ENCODE peak calls at places on chromosomes 5 and 9, in five cellular contexts. Z is cardiac muscle cell, Y is Karpas-422, M is right cardiac atrium, S is PC-3. D is an unnamed sample.

GRCh38 chr5:22970956-22971618 is 117.9 kb upstream of the CDH12 start:
- DNase-seq in Z (no peak), Y (no peak), M (no peak), S (no peak), D (no peak)

GRCh38 chr5:56179442-56179841 is 53.7 kb downstream of the ANKRD55 start:
- DNase-seq in Z (no peak), Y (no peak), M (no peak), S (no peak), D (no peak)

GRCh38 chr5:59357421-59357977 is 536.0 kb downstream of the PDE4D start:
- DNase-seq in Z (peak; percentile 87), Y (no peak), M (peak; percentile 48), S (no peak), D (peak; percentile 19)

GRCh38 chr9:135087899-135088347 is 455 bp downstream of the OLFM1 start:
- DNase-seq in Z (no peak), Y (no peak), M (no peak), S (no peak), D (no peak)

GRCh38 chr5:159883522-159883950 is 32.7 kb upstream of the ADRA1B start:
- DNase-seq in Z (peak; percentile 56), Y (no peak), M (no peak), S (peak; percentile 20), D (no peak)

GRCh38 chr9:114237781-114238180 is 82.4 kb downstream of the COL27A1 start:
- DNase-seq in Z (no peak), Y (no peak), M (no peak), S (no peak), D (no peak)

GRCh38 chr5:78547171-78547570 is 101.4 kb downstream of the LHFPL2 start:
- DNase-seq in Z (peak; percentile 63), Y (no peak), M (no peak), S (no peak), D (no peak)

GRCh38 chr5:72653586-72653985 is 146.4 kb upstream of the ZNF366 start:
- DNase-seq in Z (no peak), Y (no peak), M (no peak), S (no peak), D (no peak)

GRCh38 chr5:1484416-1485319 is 39.1 kb downstream of the LPCAT1 start:
- DNase-seq in Z (no peak), Y (no peak), M (no peak), S (no peak), D (no peak)

GRCh38 chr5:41406424-41406823 is 104.0 kb downstream of the PLCXD3 start:
- DNase-seq in Z (no peak), Y (no peak), M (no peak), S (no peak), D (no peak)

GRCh38 chr5:133228316-133228715 is 176.5 kb downstream of the HSPA4 start:
- DNase-seq in Z (no peak), Y (no peak), M (no peak), S (no peak), D (no peak)

GRCh38 chr5:26700759-26701384 is 337.5 kb downstream of the CDH9 start:
- DNase-seq in Z (no peak), Y (peak; percentile 81), M (no peak), S (peak; percentile 75), D (no peak)

GRCh38 chr5:7868773-7869473 is at the start of the genes FASTKD3 and MTRR:
- DNase-seq in Z (peak; percentile 94), Y (peak; percentile 97), M (peak; percentile 95), S (peak; percentile 97), D (peak; percentile 94)

GRCh38 chr5:102223542-102224444 is 72.3 kb downstream of the SLCO4C1 start:
- DNase-seq in Z (peak; percentile 32), Y (peak; percentile 81), M (no peak), S (peak; percentile 88), D (no peak)

GRCh38 chr9:114339130-114339908 is 9.7 kb downstream of the ORM2 start:
- DNase-seq in Z (peak; percentile 70), Y (peak; percentile 84), M (peak; percentile 43), S (peak; percentile 65), D (peak; percentile 32)

GRCh38 chr9:106964822-106965525 is 102.0 kb downstream of the ZNF462 start:
- DNase-seq in Z (no peak), Y (no peak), M (no peak), S (peak; percentile 72), D (no peak)

GRCh38 chr5:60842859-60843692 is 993 bp downstream of the ELOVL7 start:
- DNase-seq in Z (no peak), Y (no peak), M (no peak), S (no peak), D (no peak)

GRCh38 chr5:54742417-54742889 is 224.9 kb downstream of the SNX18 start:
- DNase-seq in Z (peak; percentile 69), Y (no peak), M (no peak), S (peak; percentile 79), D (no peak)

GRCh38 chr5:61245486-61245885 is 83.2 kb upstream of the SMIM15 start:
- DNase-seq in Z (peak; percentile 64), Y (no peak), M (no peak), S (no peak), D (no peak)

GRCh38 chr9:122806661-122807060 is 6.7 kb downstream of the OR1K1 start:
- DNase-seq in Z (no peak), Y (no peak), M (no peak), S (no peak), D (no peak)

GRCh38 chr5:108842260-108842659 is 94.6 kb downstream of the FER start:
- DNase-seq in Z (no peak), Y (no peak), M (no peak), S (peak; percentile 8), D (no peak)

GRCh38 chr5:133865113-133865512 is 103.3 kb downstream of the C5orf15 start:
- DNase-seq in Z (no peak), Y (no peak), M (no peak), S (no peak), D (no peak)

GRCh38 chr5:138884094-138884493 is 9.0 kb upstream of the LRRTM2 start:
- DNase-seq in Z (no peak), Y (no peak), M (no peak), S (no peak), D (no peak)

GRCh38 chr9:109974143-109974917 is 194.3 kb downstream of the PALM2AKAP2 start:
- DNase-seq in Z (no peak), Y (no peak), M (peak; percentile 33), S (no peak), D (peak; percentile 21)

GRCh38 chr9:26524225-26524624 is 368.4 kb downstream of the CAAP1 start:
- DNase-seq in Z (no peak), Y (peak; percentile 16), M (no peak), S (no peak), D (no peak)

GRCh38 chr9:136806067-136806466 is 1.7 kb upstream of the RABL6 start:
- DNase-seq in Z (no peak), Y (no peak), M (no peak), S (no peak), D (peak; percentile 13)

GRCh38 chr5:110757118-110757729 is 18.4 kb downstream of the SLC25A46 start:
- DNase-seq in Z (peak; percentile 72), Y (peak; percentile 83), M (no peak), S (peak; percentile 84), D (no peak)

GRCh38 chr5:103842936-103843335 is 280.3 kb upstream of the NUDT12 start:
- DNase-seq in Z (no peak), Y (no peak), M (no peak), S (no peak), D (no peak)

GRCh38 chr9:27888661-27889295 is 315.5 kb upstream of the C9orf72 start:
- DNase-seq in Z (peak; percentile 2), Y (peak; percentile 80), M (no peak), S (peak; percentile 60), D (no peak)

GRCh38 chr9:79706512-79706911 is 134.7 kb downstream of the TLE4 start:
- DNase-seq in Z (no peak), Y (no peak), M (no peak), S (no peak), D (no peak)

GRCh38 chr9:79707589-79707988 is 135.8 kb downstream of the TLE4 start:
- DNase-seq in Z (no peak), Y (no peak), M (no peak), S (no peak), D (no peak)

GRCh38 chr9:79708541-79708940 is 136.8 kb downstream of the TLE4 start:
- DNase-seq in Z (no peak), Y (no peak), M (no peak), S (no peak), D (no peak)

GRCh38 chr9:79709945-79710674 is 138.3 kb downstream of the TLE4 start:
- DNase-seq in Z (no peak), Y (no peak), M (no peak), S (no peak), D (no peak)

GRCh38 chr9:79711874-79712273 is 140.1 kb downstream of the TLE4 start:
- DNase-seq in Z (no peak), Y (no peak), M (no peak), S (no peak), D (no peak)
- H3K9me3 ChIP-seq in Z (no peaks in the 10 kb centered on the region), Y (no peaks in the 10 kb centered on the region), M (no peaks in the 10 kb centered on the region), S (no peaks in the 10 kb centered on the region), D (no peaks in the 10 kb centered on the region)

DNA sequence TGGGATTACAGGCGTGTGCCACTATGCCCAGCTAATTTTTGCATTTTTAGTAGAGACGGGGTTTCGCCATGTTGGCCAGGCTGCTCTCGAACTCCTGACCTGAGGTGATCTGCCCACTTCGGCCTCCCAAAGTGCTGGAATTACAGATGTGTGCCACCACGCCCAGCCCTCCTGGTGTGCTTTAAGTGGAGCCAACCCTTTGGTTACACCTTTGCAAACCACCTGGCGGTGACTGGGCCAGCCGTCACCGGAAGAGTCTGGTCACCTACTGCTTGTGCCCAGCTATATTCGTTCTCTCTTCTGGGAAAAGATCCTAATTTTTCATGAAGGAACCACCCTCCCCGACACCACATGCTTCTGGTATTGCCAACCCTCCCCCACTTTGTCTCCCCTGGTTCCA is 35.9 kb downstream of the COL23A1 start:
- DNase-seq in Z (no peak), Y (no peak), M (no peak), S (no peak), D (no peak)
- H3K9me3 ChIP-seq in Z (no peaks in the 10 kb centered on the region), Y (no peaks in the 10 kb centered on the region), M (no peaks in the 10 kb centered on the region), S (no peaks in the 10 kb centered on the region), D (no peaks in the 10 kb centered on the region)

GRCh38 chr9:1274334-1274733 is 224.2 kb downstream of the DMRT2 start:
- DNase-seq in Z (no peak), Y (no peak), M (no peak), S (no peak), D (no peak)

GRCh38 chr9:1269533-1270315 is 219.6 kb downstream of the DMRT2 start:
- DNase-seq in Z (no peak), Y (no peak), M (no peak), S (no peak), D (no peak)

GRCh38 chr9:1267581-1267980 is 217.4 kb downstream of the DMRT2 start:
- DNase-seq in Z (no peak), Y (no peak), M (no peak), S (peak; percentile 46), D (no peak)

GRCh38 chr9:1273859-1274258 is 223.7 kb downstream of the DMRT2 start:
- DNase-seq in Z (no peak), Y (no peak), M (no peak), S (peak; percentile 29), D (no peak)

GRCh38 chr9:1271786-1272185 is 221.6 kb downstream of the DMRT2 start:
- DNase-seq in Z (no peak), Y (no peak), M (no peak), S (no peak), D (no peak)
- H3K9me3 ChIP-seq in Z (no peaks in the 10 kb centered on the region), Y (no peaks in the 10 kb centered on the region), M (no peaks in the 10 kb centered on the region), S (no peaks in the 10 kb centered on the region), D (no peaks in the 10 kb centered on the region)

DNA sequence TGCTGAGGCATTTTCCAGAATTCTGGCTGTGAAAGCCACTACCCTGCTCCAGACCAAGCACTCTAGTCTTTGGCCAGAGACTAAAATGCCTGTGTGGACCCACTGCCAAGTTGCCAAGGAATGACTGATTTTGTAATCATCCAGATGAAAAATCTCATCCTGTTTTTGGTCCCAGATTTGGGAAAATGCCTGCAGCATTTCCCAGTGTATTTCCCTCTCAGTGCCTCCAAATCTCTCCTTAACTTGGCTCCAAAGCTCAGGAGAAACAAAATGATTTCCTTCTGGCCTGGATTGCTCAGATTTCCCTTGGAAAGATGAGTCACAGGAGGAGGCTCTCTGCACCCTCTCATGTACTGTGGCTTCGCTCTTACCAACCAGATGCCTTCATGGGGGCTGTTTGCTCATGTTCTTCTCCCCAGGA is 335.2 kb upstream of the TARS1 start:
- DNase-seq in Z (peak; percentile 67), Y (no peak), M (no peak), S (peak; percentile 45), D (no peak)
- H3K9me3 ChIP-seq in Z (no peaks in the 10 kb centered on the region), Y (no peaks in the 10 kb centered on the region), M (peaks cover 10% of the 10 kb centered on the region), S (peaks cover 8% of the 10 kb centered on the region), D (peaks cover 69% of the 10 kb centered on the region)

D was measured in left ventricle myocardium inferior.